ENCODE peak calls at places on chromosomes 11 and 22, in ten cellular contexts. One of them, this sample, is unnamed.

GRCh38 chr11:118180300-118180703 is 3.9 kb upstream of the SCN2B start:
- DNase-seq in A549: peak
- DNase-seq in transverse colon: peak
- DNase-seq in IMR-90: no peak
- DNase-seq in sigmoid colon: peak
- DNase-seq in ovary: peak
- DNase-seq in suprapubic skin: no peak
- DNase-seq in HCT116: peak
- DNase-seq in uterus: peak
- DNase-seq in prostate gland: peak
- DNase-seq in this sample: peak

GRCh38 chr11:34158661-34159060 is 53.2 kb downstream of the NAT10 start:
- DNase-seq in suprapubic skin: no peak
- DNase-seq in IMR-90: no peak
- DNase-seq in A549: no peak
- DNase-seq in sigmoid colon: no peak
- DNase-seq in ovary: no peak
- DNase-seq in prostate gland: no peak
- DNase-seq in transverse colon: no peak
- DNase-seq in HCT116: no peak
- DNase-seq in uterus: no peak
- DNase-seq in this sample: peak

GRCh38 chr22:39236321-39237275 is 8.2 kb downstream of the PDGFB start:
- DNase-seq in ovary: no peak
- DNase-seq in suprapubic skin: no peak
- DNase-seq in IMR-90: no peak
- DNase-seq in transverse colon: peak
- DNase-seq in uterus: no peak
- DNase-seq in sigmoid colon: no peak
- DNase-seq in A549: no peak
- DNase-seq in HCT116: no peak
- DNase-seq in prostate gland: peak
- DNase-seq in this sample: no peak

GRCh38 chr11:88411265-88411664 is 73.7 kb upstream of the CTSC start:
- DNase-seq in suprapubic skin: no peak
- DNase-seq in uterus: no peak
- DNase-seq in A549: no peak
- DNase-seq in IMR-90: peak
- DNase-seq in ovary: no peak
- DNase-seq in transverse colon: no peak
- DNase-seq in sigmoid colon: no peak
- DNase-seq in HCT116: no peak
- DNase-seq in prostate gland: no peak
- DNase-seq in this sample: no peak

GRCh38 chr22:47460870-47461269 is 698.4 kb downstream of the TBC1D22A start:
- DNase-seq in suprapubic skin: no peak
- DNase-seq in A549: peak
- DNase-seq in uterus: no peak
- DNase-seq in transverse colon: no peak
- DNase-seq in IMR-90: no peak
- DNase-seq in HCT116: no peak
- DNase-seq in prostate gland: no peak
- DNase-seq in sigmoid colon: no peak
- DNase-seq in ovary: no peak
- DNase-seq in this sample: no peak

GRCh38 chr11:12164061-12165014 is 53.9 kb downstream of the MICAL2 start:
- DNase-seq in transverse colon: peak
- DNase-seq in prostate gland: peak
- DNase-seq in suprapubic skin: no peak
- DNase-seq in ovary: no peak
- DNase-seq in A549: peak
- DNase-seq in HCT116: peak
- DNase-seq in sigmoid colon: peak
- DNase-seq in IMR-90: peak
- DNase-seq in uterus: peak
- DNase-seq in this sample: no peak

GRCh38 chr11:132821027-132821426 is 711.3 kb downstream of the OPCML start:
- DNase-seq in transverse colon: no peak
- DNase-seq in A549: no peak
- DNase-seq in IMR-90: peak
- DNase-seq in ovary: no peak
- DNase-seq in prostate gland: no peak
- DNase-seq in sigmoid colon: no peak
- DNase-seq in suprapubic skin: no peak
- DNase-seq in uterus: no peak
- DNase-seq in HCT116: no peak
- DNase-seq in this sample: no peak

GRCh38 chr22:44353063-44353440 is 40.3 kb upstream of the SHISAL1 start:
- DNase-seq in sigmoid colon: peak
- DNase-seq in transverse colon: no peak
- DNase-seq in A549: no peak
- DNase-seq in suprapubic skin: no peak
- DNase-seq in HCT116: no peak
- DNase-seq in IMR-90: no peak
- DNase-seq in ovary: peak
- DNase-seq in prostate gland: no peak
- DNase-seq in uterus: no peak
- DNase-seq in this sample: no peak

GRCh38 chr11:25587496-25587895 is 744.4 kb upstream of the ANO3 start:
- DNase-seq in uterus: no peak
- DNase-seq in IMR-90: no peak
- DNase-seq in transverse colon: no peak
- DNase-seq in sigmoid colon: no peak
- DNase-seq in prostate gland: no peak
- DNase-seq in ovary: no peak
- DNase-seq in HCT116: no peak
- DNase-seq in A549: no peak
- DNase-seq in suprapubic skin: no peak
- DNase-seq in this sample: no peak

GRCh38 chr22:26677217-26677616 is 19.8 kb downstream of the MIAT start:
- DNase-seq in ovary: no peak
- DNase-seq in sigmoid colon: no peak
- DNase-seq in uterus: no peak
- DNase-seq in transverse colon: no peak
- DNase-seq in IMR-90: no peak
- DNase-seq in A549: no peak
- DNase-seq in suprapubic skin: no peak
- DNase-seq in prostate gland: no peak
- DNase-seq in HCT116: no peak
- DNase-seq in this sample: no peak
- TF ChIP-seq POLR2A in ovary: no peak
- TF ChIP-seq POLR2A in sigmoid colon: no peak
- TF ChIP-seq POLR2A in uterus: no peak
- TF ChIP-seq POLR2A in transverse colon: no peak
- TF ChIP-seq POLR2A in IMR-90: no peak
- TF ChIP-seq POLR2A in A549: no peak
- TF ChIP-seq POLR2A in suprapubic skin: no peak
- TF ChIP-seq POLR2A in prostate gland: no peak
- TF ChIP-seq POLR2A in HCT116: no peak
- TF ChIP-seq POLR2A in this sample: no peak

GRCh38 chr11:36818410-36818809 is 220.4 kb upstream of the RAG2 start:
- DNase-seq in HCT116: peak
- DNase-seq in uterus: no peak
- DNase-seq in prostate gland: no peak
- DNase-seq in suprapubic skin: no peak
- DNase-seq in ovary: no peak
- DNase-seq in IMR-90: no peak
- DNase-seq in A549: peak
- DNase-seq in transverse colon: peak
- DNase-seq in sigmoid colon: no peak
- DNase-seq in this sample: no peak
- TF ChIP-seq CTCF in HCT116: peak
- TF ChIP-seq CTCF in uterus: no peak
- TF ChIP-seq CTCF in prostate gland: no peak
- TF ChIP-seq CTCF in suprapubic skin: no peak
- TF ChIP-seq CTCF in ovary: no peak
- TF ChIP-seq CTCF in IMR-90: peak
- TF ChIP-seq CTCF in A549: no peak
- TF ChIP-seq CTCF in transverse colon: no peak
- TF ChIP-seq CTCF in sigmoid colon: no peak
- TF ChIP-seq CTCF in this sample: no peak

GRCh38 chr11:44213148-44213547 is 96.8 kb downstream of the ALX4 start:
- DNase-seq in uterus: no peak
- DNase-seq in ovary: no peak
- DNase-seq in IMR-90: no peak
- DNase-seq in HCT116: no peak
- DNase-seq in suprapubic skin: no peak
- DNase-seq in prostate gland: no peak
- DNase-seq in A549: no peak
- DNase-seq in transverse colon: no peak
- DNase-seq in sigmoid colon: no peak
- DNase-seq in this sample: no peak
- H3K4me3 ChIP-seq in uterus: no peak
- H3K4me3 ChIP-seq in ovary: no peak
- H3K4me3 ChIP-seq in IMR-90: no peak
- H3K4me3 ChIP-seq in HCT116: no peak
- H3K4me3 ChIP-seq in suprapubic skin: no peak
- H3K4me3 ChIP-seq in prostate gland: no peak
- H3K4me3 ChIP-seq in A549: no peak
- H3K4me3 ChIP-seq in transverse colon: no peak
- H3K4me3 ChIP-seq in sigmoid colon: no peak
- H3K4me3 ChIP-seq in this sample: no peak

DNA sequence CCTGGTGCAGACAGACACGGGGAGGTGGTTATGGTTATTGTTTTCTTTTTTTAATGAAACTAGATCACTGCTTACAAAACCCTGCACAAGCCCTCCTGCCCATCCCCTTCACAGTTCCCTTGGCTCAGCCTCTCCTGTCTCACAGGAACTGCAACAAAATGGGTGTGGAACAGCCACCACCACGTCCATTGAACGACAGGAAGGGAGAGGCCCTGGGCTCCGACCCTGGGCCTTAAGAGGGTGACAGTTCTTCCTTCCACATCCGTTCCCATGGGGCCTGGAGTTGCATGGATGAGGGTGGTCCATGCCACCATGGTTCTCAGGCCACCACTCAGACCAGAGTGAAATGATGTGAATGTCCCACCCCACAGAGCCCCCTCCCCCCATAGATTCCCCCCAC is 15.7 kb downstream of the PRPF19 start:
- DNase-seq in ovary: no peak
- DNase-seq in sigmoid colon: no peak
- DNase-seq in IMR-90: no peak
- DNase-seq in uterus: peak
- DNase-seq in transverse colon: no peak
- DNase-seq in prostate gland: no peak
- DNase-seq in HCT116: no peak
- DNase-seq in A549: no peak
- DNase-seq in suprapubic skin: no peak
- DNase-seq in this sample: peak
- TF ChIP-seq POLR2A in ovary: no peak
- TF ChIP-seq POLR2A in sigmoid colon: no peak
- TF ChIP-seq POLR2A in IMR-90: no peak
- TF ChIP-seq POLR2A in uterus: no peak
- TF ChIP-seq POLR2A in transverse colon: no peak
- TF ChIP-seq POLR2A in prostate gland: no peak
- TF ChIP-seq POLR2A in HCT116: no peak
- TF ChIP-seq POLR2A in A549: no peak
- TF ChIP-seq POLR2A in suprapubic skin: no peak
- TF ChIP-seq POLR2A in this sample: no peak

DNA sequence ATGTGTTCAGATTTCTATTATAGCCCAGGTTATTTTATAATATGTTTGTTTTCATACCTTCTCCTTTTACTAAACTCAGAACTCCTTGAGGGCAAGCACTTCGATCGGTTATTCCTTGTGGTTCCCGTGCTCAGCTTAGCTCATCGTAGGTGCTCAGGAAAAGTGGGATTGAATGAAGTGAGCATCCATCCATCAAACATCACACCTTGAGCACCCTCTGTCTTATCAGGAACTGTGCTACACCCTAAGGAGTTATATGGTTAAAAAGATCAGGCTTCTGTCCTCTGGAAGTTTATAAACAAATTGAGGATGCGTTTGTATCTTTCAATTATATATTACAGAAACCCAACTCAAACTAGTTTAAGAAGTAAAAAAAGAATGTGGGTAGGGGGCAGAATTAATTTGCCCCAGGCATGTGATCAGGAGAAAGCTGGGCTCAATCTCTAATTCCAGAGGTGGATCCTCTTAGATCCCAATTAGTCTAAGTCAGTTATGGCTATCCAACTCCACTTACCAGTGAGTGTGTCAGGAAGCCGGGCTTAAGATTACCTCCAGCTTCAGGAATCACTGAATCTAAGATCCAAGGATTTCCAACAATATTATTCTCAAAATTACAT is 59.9 kb upstream of the RRAS2 start:
- DNase-seq in ovary: no peak
- DNase-seq in IMR-90: peak
- DNase-seq in suprapubic skin: no peak
- DNase-seq in A549: peak
- DNase-seq in transverse colon: no peak
- DNase-seq in prostate gland: no peak
- DNase-seq in uterus: no peak
- DNase-seq in HCT116: peak
- DNase-seq in sigmoid colon: no peak
- DNase-seq in this sample: no peak
- TF ChIP-seq CTCF in ovary: no peak
- TF ChIP-seq CTCF in IMR-90: peak
- TF ChIP-seq CTCF in suprapubic skin: no peak
- TF ChIP-seq CTCF in A549: peak
- TF ChIP-seq CTCF in transverse colon: peak
- TF ChIP-seq CTCF in prostate gland: peak
- TF ChIP-seq CTCF in uterus: no peak
- TF ChIP-seq CTCF in HCT116: peak
- TF ChIP-seq CTCF in sigmoid colon: no peak
- TF ChIP-seq CTCF in this sample: no peak

DNA sequence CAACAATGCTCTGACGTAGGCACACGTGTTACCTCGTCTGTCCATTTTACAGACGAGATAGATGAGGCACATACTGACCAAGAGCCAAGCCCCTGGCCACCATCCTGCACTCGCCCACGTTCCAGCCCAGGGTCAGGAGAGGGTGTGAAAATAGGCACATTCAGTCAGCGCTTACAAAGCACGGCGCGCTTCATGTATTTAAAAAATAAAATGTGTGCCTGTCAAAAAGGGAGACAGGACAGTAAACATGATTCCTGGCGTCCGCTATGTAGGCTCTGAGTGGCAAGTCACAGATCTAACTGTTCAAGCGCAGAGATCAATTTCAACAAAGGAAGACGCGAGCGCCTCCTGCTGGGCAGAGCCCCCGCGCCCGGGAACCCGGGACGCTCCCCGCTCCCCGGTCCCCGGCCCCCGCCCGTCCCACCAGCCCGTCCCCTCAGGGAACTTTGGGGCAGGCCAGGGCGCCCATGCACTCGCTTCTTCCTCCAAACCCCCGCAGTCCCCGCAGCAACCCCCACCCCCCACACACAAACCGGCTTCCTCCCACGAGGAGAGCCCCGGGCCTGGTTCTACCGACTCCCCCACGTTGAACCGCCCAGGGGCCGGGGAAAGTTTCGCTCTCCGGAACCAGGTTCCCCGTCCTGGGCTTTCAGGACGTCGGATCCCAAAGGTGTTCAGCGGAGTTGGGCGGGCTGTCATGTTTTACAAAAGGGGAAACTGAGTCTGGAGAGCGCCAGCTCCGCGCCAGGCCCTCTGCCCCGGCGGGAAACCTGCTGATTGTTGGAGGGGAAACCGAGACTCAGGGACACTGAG is 10.4 kb upstream of the C1QTNF6 start:
- DNase-seq in transverse colon: peak
- DNase-seq in prostate gland: peak
- DNase-seq in suprapubic skin: peak
- DNase-seq in IMR-90: peak
- DNase-seq in uterus: peak
- DNase-seq in sigmoid colon: peak
- DNase-seq in HCT116: peak
- DNase-seq in A549: peak
- DNase-seq in ovary: peak
- DNase-seq in this sample: peak
- H3K4me3 ChIP-seq in transverse colon: peak
- H3K4me3 ChIP-seq in prostate gland: peak
- H3K4me3 ChIP-seq in suprapubic skin: peak
- H3K4me3 ChIP-seq in IMR-90: peak
- H3K4me3 ChIP-seq in uterus: peak
- H3K4me3 ChIP-seq in sigmoid colon: peak
- H3K4me3 ChIP-seq in HCT116: peak
- H3K4me3 ChIP-seq in A549: peak
- H3K4me3 ChIP-seq in ovary: peak
- H3K4me3 ChIP-seq in this sample: peak

This sample was measured in lower leg skin.